ENCODE peak calls at places on chromosome 14, in five cellular contexts. R is AG04449, D is cardiac muscle cell, P is coronary artery, A is brain microvascular endothelial cell. Z is an unnamed sample.

GRCh38 chr14:83566567-83566966 is 1963.4 kb upstream of the FLRT2 start:
- DNase-seq in R (no peak), D (no peak), P (no peak), A (no peak), Z (no peak)

GRCh38 chr14:31232081-31232480 is 24.5 kb upstream of the HECTD1 start:
- DNase-seq in R (no peak), D (no peak), P (no peak), A (no peak), Z (no peak)

GRCh38 chr14:55062517-55063351 is 11.3 kb downstream of the MAPK1IP1L start:
- DNase-seq in R (no peak), D (no peak), P (no peak), A (no peak), Z (no peak)

GRCh38 chr14:55749201-55749812 is 169.3 kb downstream of the KTN1 start:
- DNase-seq in R (no peak), D (peak), P (no peak), A (no peak), Z (no peak)

GRCh38 chr14:36518031-36518585 is 1.9 kb downstream of the NKX2-1 start:
- DNase-seq in R (no peak), D (no peak), P (no peak), A (no peak), Z (no peak)

GRCh38 chr14:95770777-95771176 is 56.9 kb upstream of the TCL1A start:
- DNase-seq in R (no peak), D (no peak), P (no peak), A (no peak), Z (no peak)

GRCh38 chr14:96586056-96586455 is 83.9 kb downstream of the PAPOLA start:
- DNase-seq in R (no peak), D (no peak), P (no peak), A (no peak), Z (no peak)

GRCh38 chr14:76917158-76917596 is 91.0 kb downstream of the LRRC74A start:
- DNase-seq in R (no peak), D (peak), P (no peak), A (peak), Z (no peak)

GRCh38 chr14:23365353-23366162 is 586 bp upstream of the EFS start:
- DNase-seq in R (no peak), D (peak), P (no peak), A (no peak), Z (no peak)

GRCh38 chr14:24875203-24875840 is 174.6 kb downstream of the STXBP6 start:
- DNase-seq in R (no peak), D (no peak), P (no peak), A (no peak), Z (no peak)

GRCh38 chr14:48096869-48097268 is 421.5 kb upstream of the MDGA2 start:
- DNase-seq in R (no peak), D (no peak), P (no peak), A (no peak), Z (no peak)

GRCh38 chr14:79551591-79551990 is 659.7 kb downstream of the DIO2 start:
- DNase-seq in R (no peak), D (no peak), P (no peak), A (no peak), Z (no peak)

GRCh38 chr14:102622262-102622885 is 29.9 kb downstream of the RCOR1 start:
- DNase-seq in R (no peak), D (peak), P (no peak), A (no peak), Z (no peak)

GRCh38 chr14:20477211-20477876 is 8.1 kb downstream of the PNP start:
- DNase-seq in R (no peak), D (peak), P (no peak), A (peak), Z (no peak)

GRCh38 chr14:85528080-85528881 is 1.7 kb upstream of the FLRT2 start:
- DNase-seq in R (peak), D (peak), P (no peak), A (peak), Z (peak)
- TF ChIP-seq CTCF in R (peak), D (peak), P (no peak), A (peak), Z (peak)

GRCh38 chr14:38718519-38718918 is 384.5 kb downstream of the SEC23A start:
- DNase-seq in R (no peak), D (no peak), P (no peak), A (no peak), Z (no peak)

GRCh38 chr14:38723954-38724353 is 379.1 kb downstream of the SEC23A start:
- DNase-seq in R (no peak), D (peak), P (no peak), A (no peak), Z (no peak)

GRCh38 chr14:38721822-38722431 is 381.1 kb downstream of the SEC23A start:
- DNase-seq in R (no peak), D (peak), P (no peak), A (peak), Z (no peak)

GRCh38 chr14:38724621-38725020 is 378.4 kb downstream of the SEC23A start:
- DNase-seq in R (no peak), D (no peak), P (no peak), A (no peak), Z (no peak)

GRCh38 chr14:38723277-38723676 is 379.8 kb downstream of the SEC23A start:
- DNase-seq in R (no peak), D (no peak), P (no peak), A (no peak), Z (no peak)
- TF ChIP-seq CTCF in R (no peak), D (no peak), P (no peak), A (no peak), Z (no peak)

GRCh38 chr14:64634558-64634957 is 69.7 kb upstream of the PLEKHG3 start:
- DNase-seq in R (no peak), D (no peak), P (no peak), A (no peak), Z (no peak)
- TF ChIP-seq CTCF in R (no peak), D (no peak), P (no peak), A (peak), Z (no peak)

DNA sequence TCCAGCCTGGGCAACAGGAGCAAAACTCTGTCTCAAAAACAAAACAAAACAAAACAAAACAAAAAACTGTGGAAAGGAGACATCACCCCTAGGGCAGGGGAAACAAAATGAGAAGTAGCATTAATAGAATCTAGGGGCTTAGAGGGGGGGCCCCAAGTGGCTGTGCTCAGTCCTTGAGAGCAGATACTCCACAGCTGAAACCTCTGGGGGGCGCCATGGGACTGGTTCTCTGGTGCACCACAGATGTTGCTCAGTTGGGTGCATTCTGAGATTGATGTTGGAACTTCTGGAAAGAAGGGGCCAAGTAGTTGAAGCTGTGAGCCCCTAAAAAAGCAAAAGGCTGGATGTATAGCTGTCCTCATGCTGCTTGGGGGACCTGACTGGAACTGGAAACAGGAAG is 11.8 kb upstream of the SYNE2 start:
- DNase-seq in R (no peak), D (no peak), P (no peak), A (no peak), Z (no peak)
- TF ChIP-seq CTCF in R (no peak), D (peak), P (no peak), A (peak), Z (peak)

DNA sequence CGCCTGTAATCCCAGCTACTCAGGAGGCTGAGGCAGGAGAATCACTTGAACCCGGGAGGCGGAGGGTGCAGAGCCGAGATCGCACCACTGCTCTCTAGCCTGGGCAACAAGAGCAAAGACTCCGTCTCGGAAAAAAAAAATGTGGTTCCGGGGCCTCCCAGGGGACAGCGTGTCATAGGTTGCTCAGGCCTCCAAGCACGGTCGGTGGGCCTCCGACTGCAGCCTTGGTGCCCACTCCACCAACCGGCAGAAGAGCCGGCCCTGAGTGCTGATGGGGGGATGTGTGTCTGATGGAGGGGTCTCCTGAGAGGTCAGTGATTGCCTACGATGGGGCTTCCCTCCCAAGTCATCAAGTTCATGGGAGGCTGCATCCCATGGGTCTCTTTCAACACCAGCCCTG is 15.9 kb downstream of the ZFYVE21 start:
- DNase-seq in R (no peak), D (no peak), P (no peak), A (no peak), Z (no peak)
- TF ChIP-seq CTCF in R (no peak), D (no peak), P (no peak), A (no peak), Z (no peak)

GRCh38 chr14:72892103-72892878 is 1.6 kb downstream of the DPF3 start:
- DNase-seq in R (no peak), D (no peak), P (no peak), A (peak), Z (no peak)
- TF ChIP-seq CTCF in R (no peak), D (no peak), P (no peak), A (peak), Z (no peak)